ENCODE peak calls at places on chromosome 21, in six cellular contexts. One of them, this sample, is unnamed.

GRCh38 chr21:15190412-15190811 is 125.6 kb upstream of the NRIP1 start:
- DNase-seq in H9: no peak
- DNase-seq in neuronal stem cell: no peak
- DNase-seq in mesenchymal stem cell: no peak
- DNase-seq in H1: no peak
- DNase-seq in IMR-90: no peak
- DNase-seq in this sample: no peak

GRCh38 chr21:28856588-28857250 is 136.0 kb downstream of the LTN1 start:
- DNase-seq in H9: peak
- DNase-seq in IMR-90: no peak
- DNase-seq in H1: no peak
- DNase-seq in neuronal stem cell: peak
- DNase-seq in mesenchymal stem cell: no peak
- DNase-seq in this sample: no peak

GRCh38 chr21:31346256-31346821 is 2.3 kb upstream of the TIAM1 start:
- DNase-seq in H1: no peak
- DNase-seq in neuronal stem cell: no peak
- DNase-seq in mesenchymal stem cell: no peak
- DNase-seq in IMR-90: no peak
- DNase-seq in H9: no peak
- DNase-seq in this sample: no peak

GRCh38 chr21:16891821-16892220 is 621.0 kb upstream of the CXADR start:
- DNase-seq in H1: no peak
- DNase-seq in H9: no peak
- DNase-seq in neuronal stem cell: no peak
- DNase-seq in IMR-90: peak
- DNase-seq in mesenchymal stem cell: no peak
- DNase-seq in this sample: no peak

GRCh38 chr21:40272037-40272436 is 404.8 kb downstream of the PCP4 start:
- DNase-seq in neuronal stem cell: no peak
- DNase-seq in mesenchymal stem cell: no peak
- DNase-seq in IMR-90: no peak
- DNase-seq in H9: no peak
- DNase-seq in H1: no peak
- DNase-seq in this sample: no peak

GRCh38 chr21:29237110-29238051 is 61.3 kb upstream of the BACH1 start:
- DNase-seq in IMR-90: no peak
- DNase-seq in mesenchymal stem cell: no peak
- DNase-seq in neuronal stem cell: peak
- DNase-seq in H9: no peak
- DNase-seq in H1: no peak
- DNase-seq in this sample: no peak

GRCh38 chr21:16794944-16795343 is 717.9 kb upstream of the CXADR start:
- DNase-seq in H9: no peak
- DNase-seq in IMR-90: peak
- DNase-seq in H1: no peak
- DNase-seq in mesenchymal stem cell: peak
- DNase-seq in neuronal stem cell: no peak
- DNase-seq in this sample: peak

GRCh38 chr21:22561946-22562345 is 1563.7 kb downstream of the NCAM2 start:
- DNase-seq in H9: peak
- DNase-seq in neuronal stem cell: no peak
- DNase-seq in IMR-90: no peak
- DNase-seq in mesenchymal stem cell: no peak
- DNase-seq in H1: no peak
- DNase-seq in this sample: no peak

GRCh38 chr21:28867401-28867800 is 125.3 kb downstream of the LTN1 start:
- DNase-seq in IMR-90: peak
- DNase-seq in H1: no peak
- DNase-seq in H9: no peak
- DNase-seq in mesenchymal stem cell: no peak
- DNase-seq in neuronal stem cell: no peak
- DNase-seq in this sample: no peak

GRCh38 chr21:15682977-15683376 is 46.8 kb upstream of the USP25 start:
- DNase-seq in H1: no peak
- DNase-seq in mesenchymal stem cell: peak
- DNase-seq in neuronal stem cell: no peak
- DNase-seq in H9: no peak
- DNase-seq in IMR-90: peak
- DNase-seq in this sample: peak

GRCh38 chr21:27513825-27514224 is 546.9 kb upstream of the ADAMTS5 start:
- DNase-seq in mesenchymal stem cell: no peak
- DNase-seq in H1: no peak
- DNase-seq in IMR-90: no peak
- DNase-seq in H9: no peak
- DNase-seq in neuronal stem cell: no peak
- DNase-seq in this sample: peak

GRCh38 chr21:27647921-27648320 is 681.0 kb upstream of the ADAMTS5 start:
- DNase-seq in mesenchymal stem cell: peak
- DNase-seq in neuronal stem cell: no peak
- DNase-seq in H9: no peak
- DNase-seq in H1: no peak
- DNase-seq in IMR-90: no peak
- DNase-seq in this sample: no peak

GRCh38 chr21:39006653-39007417 is 176.4 kb downstream of the PSMG1 start:
- DNase-seq in H9: no peak
- DNase-seq in mesenchymal stem cell: no peak
- DNase-seq in IMR-90: no peak
- DNase-seq in H1: no peak
- DNase-seq in neuronal stem cell: no peak
- DNase-seq in this sample: no peak

GRCh38 chr21:18245493-18245967 is 897 bp downstream of the CHODL start:
- DNase-seq in H9: no peak
- DNase-seq in H1: peak
- DNase-seq in mesenchymal stem cell: peak
- DNase-seq in IMR-90: no peak
- DNase-seq in neuronal stem cell: peak
- DNase-seq in this sample: no peak

GRCh38 chr21:32336711-32337110 is 38.1 kb downstream of the MRAP start:
- DNase-seq in H1: no peak
- DNase-seq in neuronal stem cell: no peak
- DNase-seq in H9: no peak
- DNase-seq in IMR-90: peak
- DNase-seq in mesenchymal stem cell: peak
- DNase-seq in this sample: no peak

GRCh38 chr21:32055305-32055704 is 182.5 kb downstream of the HUNK start:
- DNase-seq in H9: no peak
- DNase-seq in H1: no peak
- DNase-seq in mesenchymal stem cell: no peak
- DNase-seq in neuronal stem cell: no peak
- DNase-seq in IMR-90: no peak
- DNase-seq in this sample: no peak

GRCh38 chr21:29473808-29474207 is 175.1 kb downstream of the BACH1 start:
- DNase-seq in IMR-90: no peak
- DNase-seq in H1: no peak
- DNase-seq in neuronal stem cell: no peak
- DNase-seq in mesenchymal stem cell: no peak
- DNase-seq in H9: no peak
- DNase-seq in this sample: no peak

GRCh38 chr21:45857761-45858160 is 123.8 kb upstream of the COL6A1 start:
- DNase-seq in IMR-90: no peak
- DNase-seq in neuronal stem cell: no peak
- DNase-seq in H9: peak
- DNase-seq in mesenchymal stem cell: no peak
- DNase-seq in H1: peak
- DNase-seq in this sample: no peak

GRCh38 chr21:46459356-46460112 is 843 bp downstream of the DIP2A start:
- DNase-seq in IMR-90: peak
- DNase-seq in H1: peak
- DNase-seq in neuronal stem cell: no peak
- DNase-seq in H9: peak
- DNase-seq in mesenchymal stem cell: peak
- DNase-seq in this sample: peak

GRCh38 chr21:40118527-40118926 is 251.3 kb downstream of the PCP4 start:
- DNase-seq in H1: no peak
- DNase-seq in IMR-90: no peak
- DNase-seq in H9: no peak
- DNase-seq in mesenchymal stem cell: no peak
- DNase-seq in neuronal stem cell: no peak
- DNase-seq in this sample: peak

GRCh38 chr21:31624181-31624580 is 35.3 kb upstream of the SOD1 start:
- DNase-seq in mesenchymal stem cell: no peak
- DNase-seq in neuronal stem cell: no peak
- DNase-seq in IMR-90: no peak
- DNase-seq in H9: no peak
- DNase-seq in H1: no peak
- DNase-seq in this sample: no peak

GRCh38 chr21:38881041-38881570 is 75.4 kb downstream of the ETS2 start:
- DNase-seq in IMR-90: no peak
- DNase-seq in H9: no peak
- DNase-seq in mesenchymal stem cell: no peak
- DNase-seq in H1: no peak
- DNase-seq in neuronal stem cell: no peak
- DNase-seq in this sample: no peak

GRCh38 chr21:31948681-31949080 is 75.9 kb downstream of the HUNK start:
- DNase-seq in H9: no peak
- DNase-seq in mesenchymal stem cell: peak
- DNase-seq in neuronal stem cell: no peak
- DNase-seq in H1: no peak
- DNase-seq in IMR-90: no peak
- DNase-seq in this sample: no peak

GRCh38 chr21:32770514-32771133 is 931 bp downstream of the PAXBP1 start:
- DNase-seq in H1: no peak
- DNase-seq in H9: no peak
- DNase-seq in IMR-90: peak
- DNase-seq in neuronal stem cell: peak
- DNase-seq in mesenchymal stem cell: peak
- DNase-seq in this sample: peak

GRCh38 chr21:15000076-15000475 is 64.7 kb downstream of the NRIP1 start:
- DNase-seq in H9: no peak
- DNase-seq in neuronal stem cell: no peak
- DNase-seq in H1: no peak
- DNase-seq in mesenchymal stem cell: peak
- DNase-seq in IMR-90: peak
- DNase-seq in this sample: peak

GRCh38 chr21:32256873-32257620 is 21.8 kb downstream of the MIS18A start:
- DNase-seq in mesenchymal stem cell: peak
- DNase-seq in IMR-90: peak
- DNase-seq in H9: no peak
- DNase-seq in neuronal stem cell: no peak
- DNase-seq in H1: no peak
- DNase-seq in this sample: peak

GRCh38 chr21:41564871-41565281 is 56.9 kb upstream of the TMPRSS2 start:
- DNase-seq in H1: no peak
- DNase-seq in neuronal stem cell: no peak
- DNase-seq in mesenchymal stem cell: peak
- DNase-seq in H9: no peak
- DNase-seq in IMR-90: no peak
- DNase-seq in this sample: no peak

GRCh38 chr21:27104749-27105439 is 138.0 kb upstream of the ADAMTS5 start:
- DNase-seq in H1: no peak
- DNase-seq in neuronal stem cell: no peak
- DNase-seq in H9: no peak
- DNase-seq in IMR-90: peak
- DNase-seq in mesenchymal stem cell: peak
- DNase-seq in this sample: no peak

GRCh38 chr21:29018540-29018939 is 609 bp downstream of the RWDD2B start:
- DNase-seq in neuronal stem cell: no peak
- DNase-seq in mesenchymal stem cell: no peak
- DNase-seq in IMR-90: no peak
- DNase-seq in H9: no peak
- DNase-seq in H1: no peak
- DNase-seq in this sample: no peak

GRCh38 chr21:25709684-25710265 is 24.9 kb downstream of the ATP5PF start:
- DNase-seq in IMR-90: no peak
- DNase-seq in H9: peak
- DNase-seq in mesenchymal stem cell: no peak
- DNase-seq in H1: no peak
- DNase-seq in neuronal stem cell: no peak
- DNase-seq in this sample: no peak

GRCh38 chr21:16007933-16008332 is 278.2 kb downstream of the USP25 start:
- DNase-seq in neuronal stem cell: no peak
- DNase-seq in H1: no peak
- DNase-seq in IMR-90: peak
- DNase-seq in mesenchymal stem cell: no peak
- DNase-seq in H9: no peak
- DNase-seq in this sample: no peak

GRCh38 chr21:36981049-36981391 is 14.6 kb upstream of the HLCS start:
- DNase-seq in mesenchymal stem cell: no peak
- DNase-seq in neuronal stem cell: no peak
- DNase-seq in IMR-90: no peak
- DNase-seq in H1: no peak
- DNase-seq in H9: no peak
- DNase-seq in this sample: no peak
- H4K91ac ChIP-seq in mesenchymal stem cell: peak
- H4K91ac ChIP-seq in neuronal stem cell: no peak
- H4K91ac ChIP-seq in IMR-90: no peak
- H4K91ac ChIP-seq in H1: no peak
- H4K91ac ChIP-seq in H9: no peak
- H4K91ac ChIP-seq in this sample: no peak

DNA sequence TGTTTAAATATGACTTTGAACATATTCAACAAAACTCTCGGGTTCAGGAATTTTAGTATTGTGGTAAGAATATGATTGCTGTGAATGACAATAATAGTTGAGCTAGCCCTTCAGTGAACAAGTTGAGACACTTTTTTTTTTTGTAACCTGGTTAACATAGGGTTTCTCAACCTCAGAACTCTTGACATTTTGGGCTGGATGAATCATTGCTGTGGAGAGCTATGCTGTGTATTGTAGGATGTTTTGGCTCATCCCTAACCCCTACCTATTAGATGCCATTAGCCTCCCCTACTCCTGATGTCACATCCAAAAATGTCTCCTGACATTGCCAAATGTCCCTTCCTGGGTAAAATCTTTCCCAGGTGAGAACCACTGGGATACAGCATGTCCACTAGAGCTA is 113.7 kb downstream of the RUNX1 start:
- DNase-seq in H1: no peak
- DNase-seq in neuronal stem cell: no peak
- DNase-seq in mesenchymal stem cell: peak
- DNase-seq in IMR-90: no peak
- DNase-seq in H9: no peak
- DNase-seq in this sample: peak
- H2BK120ac ChIP-seq in H1: no peak
- H2BK120ac ChIP-seq in neuronal stem cell: no peak
- H2BK120ac ChIP-seq in mesenchymal stem cell: no peak
- H2BK120ac ChIP-seq in IMR-90: peak
- H2BK120ac ChIP-seq in H9: no peak
- H2BK120ac ChIP-seq in this sample: no peak

DNA sequence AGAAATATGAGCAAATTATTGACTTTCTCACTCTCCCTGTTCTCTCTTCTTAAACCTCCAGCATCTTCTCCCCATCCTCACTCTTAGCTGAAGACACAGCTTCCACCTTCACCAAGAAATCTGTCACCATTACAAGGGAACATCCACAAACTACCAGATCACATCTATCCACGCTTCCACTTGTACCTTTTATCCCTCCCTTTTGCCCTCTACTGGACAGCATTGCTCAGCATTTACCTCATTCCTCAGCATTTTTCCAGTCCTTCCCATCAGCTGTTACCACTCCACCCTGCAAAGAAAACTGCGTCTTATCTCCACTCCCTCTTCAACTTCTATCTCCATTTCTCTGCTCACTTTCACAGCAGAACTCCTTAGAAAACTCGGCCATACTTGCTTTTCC is 42.6 kb downstream of the KCNJ6 start:
- DNase-seq in IMR-90: peak
- DNase-seq in neuronal stem cell: no peak
- DNase-seq in H9: no peak
- DNase-seq in mesenchymal stem cell: no peak
- DNase-seq in H1: no peak
- DNase-seq in this sample: peak
- H3K14ac ChIP-seq in IMR-90: peak
- H3K14ac ChIP-seq in neuronal stem cell: no peak
- H3K14ac ChIP-seq in H9: no peak
- H3K14ac ChIP-seq in mesenchymal stem cell: no peak
- H3K14ac ChIP-seq in H1: no peak
- H3K14ac ChIP-seq in this sample: no peak

GRCh38 chr21:34953950-34954349 is 95.2 kb downstream of the RUNX1 start:
- DNase-seq in H9: no peak
- DNase-seq in mesenchymal stem cell: no peak
- DNase-seq in H1: no peak
- DNase-seq in neuronal stem cell: no peak
- DNase-seq in IMR-90: no peak
- DNase-seq in this sample: no peak
- H4K91ac ChIP-seq in H9: no peak
- H4K91ac ChIP-seq in mesenchymal stem cell: no peak
- H4K91ac ChIP-seq in H1: no peak
- H4K91ac ChIP-seq in neuronal stem cell: no peak
- H4K91ac ChIP-seq in IMR-90: no peak
- H4K91ac ChIP-seq in this sample: no peak

This sample was measured in trophoblast cell.